ENCODE peak calls at places on chromosomes 16 and 17, in five cellular contexts. W is A172, C is fibroblast of pulmonary artery, H is omental fat pad, G is Right ventricle myocardium superior. D is an unnamed sample.

GRCh38 chr16:31130899-31131298 is 4.6 kb downstream of the PRSS8 start:
- DNase-seq in W (no peak), C (no peak), H (no peak), G (no peak), D (no peak)

GRCh38 chr17:60971515-60972369 is 294.1 kb downstream of the BCAS3 start:
- DNase-seq in H (no peak), G (no peak), C (peak; percentile 71), W (peak; percentile 36), D (peak; percentile 54)

GRCh38 chr16:117381-118365 is 20.8 kb downstream of the NPRL3 start:
- DNase-seq in W (peak; percentile 67), H (no peak), C (peak; percentile 49), G (peak; percentile 66), D (peak; percentile 60)

GRCh38 chr16:56844056-56844455 is 21.0 kb upstream of the SLC12A3 start:
- DNase-seq in G (no peak), H (no peak), W (no peak), C (no peak), D (no peak)

GRCh38 chr17:33292981-33293867 is at the start of gene ASIC2:
- DNase-seq in G (no peak), W (no peak), H (no peak), C (no peak), D (peak; percentile 63)

GRCh38 chr17:32723310-32723955 is 153.5 kb downstream of the MYO1D start:
- DNase-seq in W (no peak), G (no peak), H (no peak), C (no peak), D (no peak)

GRCh38 chr17:28008526-28008925 is 34.0 kb upstream of the NLK start:
- DNase-seq in H (no peak), W (peak; percentile 66), C (peak; percentile 83), G (peak; percentile 47), D (peak; percentile 66)

GRCh38 chr16:57235128-57236092 is 9.6 kb upstream of the ARL2BP start:
- DNase-seq in G (no peak), W (peak; percentile 83), C (peak; percentile 36), H (no peak), D (peak; percentile 43)

GRCh38 chr17:44797809-44798208 is 32.3 kb downstream of the GJC1 start:
- DNase-seq in G (no peak), H (no peak), C (no peak), W (peak; percentile 40), D (no peak)

GRCh38 chr17:12769981-12770380 is 19.3 kb upstream of the ARHGAP44 start:
- DNase-seq in C (no peak), W (no peak), H (no peak), G (no peak), D (peak; percentile 7)

GRCh38 chr17:45923511-45924268 is 29.3 kb downstream of the MAPT start:
- DNase-seq in H (no peak), W (no peak), G (no peak), C (peak; percentile 71), D (peak; percentile 65)

GRCh38 chr16:89536886-89537548 is 23.5 kb upstream of the RPL13 start:
- DNase-seq in H (no peak), C (peak; percentile 13), G (no peak), W (no peak), D (no peak)

GRCh38 chr17:40547079-40547784 is 18.0 kb downstream of the CCR7 start:
- DNase-seq in G (no peak), H (no peak), C (no peak), W (no peak), D (no peak)

GRCh38 chr16:68367034-68367433 is 56.2 kb downstream of the PRMT7 start:
- DNase-seq in W (peak; percentile 38), H (peak; percentile 48), G (no peak), C (peak; percentile 41), D (no peak)

GRCh38 chr17:50511058-50511457 is 2.8 kb downstream of the MYCBPAP start:
- DNase-seq in H (no peak), C (peak; percentile 25), G (no peak), W (peak; percentile 42), D (peak; percentile 49)

GRCh38 chr17:67467500-67468481 is 90.7 kb downstream of the PITPNC1 start:
- DNase-seq in H (no peak), W (no peak), G (no peak), C (no peak), D (no peak)

GRCh38 chr16:19689342-19689741 is 28.7 kb downstream of the KNOP1 start:
- DNase-seq in W (no peak), C (no peak), H (no peak), G (no peak), D (no peak)

GRCh38 chr17:79690988-79691836 is 39.5 kb upstream of the ENPP7 start:
- DNase-seq in G (no peak), W (no peak), H (no peak), C (no peak), D (no peak)

GRCh38 chr17:38705523-38705802 is 390 bp downstream of the MLLT6 start:
- DNase-seq in W (no peak), H (no peak), C (no peak), G (no peak), D (no peak)

GRCh38 chr17:62444063-62444462 is 20.4 kb downstream of the METTL2A start:
- DNase-seq in G (no peak), H (no peak), C (no peak), W (no peak), D (no peak)

GRCh38 chr17:12510535-12510934 is 155.2 kb upstream of the MYOCD start:
- DNase-seq in G (no peak), H (no peak), C (peak; percentile 7), W (no peak), D (peak; percentile 13)

GRCh38 chr16:30011505-30012480 is 966 bp upstream of the DOC2A start:
- DNase-seq in W (no peak), C (no peak), G (no peak), H (no peak), D (no peak)

GRCh38 chr17:67477687-67478086 is 100.6 kb downstream of the PITPNC1 start:
- DNase-seq in G (no peak), C (no peak), W (peak; percentile 47), H (no peak), D (peak; percentile 78)

GRCh38 chr16:28863929-28864886 is 565 bp downstream of the SH2B1 start:
- DNase-seq in G (peak; percentile 58), C (peak; percentile 50), W (no peak), H (no peak), D (peak; percentile 33)

GRCh38 chr17:7413346-7413985 is 5.8 kb downstream of the NLGN2 start:
- DNase-seq in H (no peak), G (no peak), C (peak; percentile 43), W (peak; percentile 78), D (peak; percentile 89)

GRCh38 chr16:55678061-55678935 is 22.5 kb downstream of the SLC6A2 start:
- DNase-seq in W (no peak), C (no peak), G (no peak), H (no peak), D (no peak)

GRCh38 chr17:40862985-40863733 is 3.9 kb downstream of the KRT12 start:
- DNase-seq in W (no peak), C (peak; percentile 10), G (no peak), H (no peak), D (no peak)

GRCh38 chr16:68228652-68229051 is 7.3 kb downstream of the ESRP2 start:
- DNase-seq in C (no peak), H (no peak), W (no peak), G (no peak), D (no peak)

GRCh38 chr17:61647044-61647443 is 56.0 kb upstream of the NACA2 start:
- DNase-seq in C (peak; percentile 23), H (no peak), W (peak; percentile 16), G (no peak), D (peak; percentile 39)

GRCh38 chr17:50350733-50351132 is 4.8 kb downstream of the XYLT2 start:
- DNase-seq in W (no peak), C (no peak), G (no peak), H (no peak), D (no peak)

GRCh38 chr17:17624776-17625175 is 33.3 kb upstream of the PEMT start:
- DNase-seq in H (no peak), G (no peak), W (no peak), C (no peak), D (no peak)

GRCh38 chr16:57377080-57377841 is 5.0 kb downstream of the CX3CL1 start:
- DNase-seq in W (peak; percentile 33), G (no peak), C (no peak), H (no peak), D (no peak)

GRCh38 chr16:21599994-21600773 is 807 bp downstream of the METTL9 start:
- DNase-seq in H (no peak), G (no peak), C (peak; percentile 44), W (peak; percentile 18), D (no peak)

GRCh38 chr16:64478258-64478906 is 643.5 kb downstream of the CDH11 start:
- DNase-seq in W (peak; percentile 41), H (no peak), C (peak; percentile 69), G (no peak), D (peak; percentile 74)

GRCh38 chr16:86022381-86022960 is 123.5 kb downstream of the IRF8 start:
- DNase-seq in C (no peak), G (no peak), W (no peak), H (no peak), D (no peak)